ENCODE peak calls at places on chromosome 18, in six cellular contexts. One of them, this sample, is unnamed.

GRCh38 chr18:58201728-58202405 is 157.8 kb downstream of the NEDD4L start:
- DNase-seq in Peyer's patch: no peak
- DNase-seq in IMR-90: no peak
- DNase-seq in tibial artery: no peak
- DNase-seq in upper lobe of right lung: no peak
- DNase-seq in kidney epithelial cell: no peak
- DNase-seq in this sample: no peak

GRCh38 chr18:5238371-5238758 is 41.3 kb upstream of the AKAIN1 start:
- DNase-seq in Peyer's patch: peak
- DNase-seq in IMR-90: peak
- DNase-seq in tibial artery: no peak
- DNase-seq in upper lobe of right lung: peak
- DNase-seq in kidney epithelial cell: no peak
- DNase-seq in this sample: peak

GRCh38 chr18:12393998-12394397 is 13.7 kb upstream of the PRELID3A start:
- DNase-seq in Peyer's patch: no peak
- DNase-seq in IMR-90: no peak
- DNase-seq in tibial artery: no peak
- DNase-seq in upper lobe of right lung: peak
- DNase-seq in kidney epithelial cell: no peak
- DNase-seq in this sample: no peak

GRCh38 chr18:43751203-43751602 is 473.9 kb upstream of the SYT4 start:
- DNase-seq in Peyer's patch: no peak
- DNase-seq in IMR-90: no peak
- DNase-seq in tibial artery: no peak
- DNase-seq in upper lobe of right lung: no peak
- DNase-seq in kidney epithelial cell: no peak
- DNase-seq in this sample: no peak

GRCh38 chr18:48814490-48815181 is 136.1 kb downstream of the SMAD7 start:
- DNase-seq in Peyer's patch: no peak
- DNase-seq in IMR-90: peak
- DNase-seq in tibial artery: peak
- DNase-seq in upper lobe of right lung: peak
- DNase-seq in kidney epithelial cell: no peak
- DNase-seq in this sample: no peak

GRCh38 chr18:59056706-59057492 is 82.8 kb upstream of the SEC11C start:
- DNase-seq in Peyer's patch: peak
- DNase-seq in IMR-90: peak
- DNase-seq in tibial artery: peak
- DNase-seq in upper lobe of right lung: peak
- DNase-seq in kidney epithelial cell: no peak
- DNase-seq in this sample: peak

GRCh38 chr18:61727241-61727640 is 165.6 kb downstream of the RNF152 start:
- DNase-seq in Peyer's patch: no peak
- DNase-seq in IMR-90: peak
- DNase-seq in tibial artery: no peak
- DNase-seq in upper lobe of right lung: no peak
- DNase-seq in kidney epithelial cell: no peak
- DNase-seq in this sample: no peak

GRCh38 chr18:3323900-3324299 is 62.0 kb downstream of the MYL12B start:
- DNase-seq in Peyer's patch: no peak
- DNase-seq in IMR-90: no peak
- DNase-seq in tibial artery: no peak
- DNase-seq in upper lobe of right lung: no peak
- DNase-seq in kidney epithelial cell: no peak
- DNase-seq in this sample: no peak

GRCh38 chr18:27004056-27004829 is 138.7 kb upstream of the AQP4 start:
- DNase-seq in Peyer's patch: no peak
- DNase-seq in IMR-90: no peak
- DNase-seq in tibial artery: no peak
- DNase-seq in upper lobe of right lung: no peak
- DNase-seq in kidney epithelial cell: no peak
- DNase-seq in this sample: no peak

GRCh38 chr18:54671291-54671881 is 80.3 kb downstream of the DYNAP start:
- DNase-seq in Peyer's patch: no peak
- DNase-seq in IMR-90: peak
- DNase-seq in tibial artery: no peak
- DNase-seq in upper lobe of right lung: no peak
- DNase-seq in kidney epithelial cell: no peak
- DNase-seq in this sample: no peak
- TF ChIP-seq CTCF in Peyer's patch: peak
- TF ChIP-seq CTCF in IMR-90: peak
- TF ChIP-seq CTCF in tibial artery: peak
- TF ChIP-seq CTCF in upper lobe of right lung: peak
- TF ChIP-seq CTCF in kidney epithelial cell: peak
- TF ChIP-seq CTCF in this sample: peak

GRCh38 chr18:25062720-25063119 is 289.2 kb downstream of the ZNF521 start:
- DNase-seq in Peyer's patch: no peak
- DNase-seq in IMR-90: no peak
- DNase-seq in tibial artery: no peak
- DNase-seq in upper lobe of right lung: no peak
- DNase-seq in kidney epithelial cell: no peak
- DNase-seq in this sample: no peak
- TF ChIP-seq CTCF in Peyer's patch: peak
- TF ChIP-seq CTCF in IMR-90: no peak
- TF ChIP-seq CTCF in tibial artery: no peak
- TF ChIP-seq CTCF in upper lobe of right lung: no peak
- TF ChIP-seq CTCF in kidney epithelial cell: no peak
- TF ChIP-seq CTCF in this sample: no peak

DNA sequence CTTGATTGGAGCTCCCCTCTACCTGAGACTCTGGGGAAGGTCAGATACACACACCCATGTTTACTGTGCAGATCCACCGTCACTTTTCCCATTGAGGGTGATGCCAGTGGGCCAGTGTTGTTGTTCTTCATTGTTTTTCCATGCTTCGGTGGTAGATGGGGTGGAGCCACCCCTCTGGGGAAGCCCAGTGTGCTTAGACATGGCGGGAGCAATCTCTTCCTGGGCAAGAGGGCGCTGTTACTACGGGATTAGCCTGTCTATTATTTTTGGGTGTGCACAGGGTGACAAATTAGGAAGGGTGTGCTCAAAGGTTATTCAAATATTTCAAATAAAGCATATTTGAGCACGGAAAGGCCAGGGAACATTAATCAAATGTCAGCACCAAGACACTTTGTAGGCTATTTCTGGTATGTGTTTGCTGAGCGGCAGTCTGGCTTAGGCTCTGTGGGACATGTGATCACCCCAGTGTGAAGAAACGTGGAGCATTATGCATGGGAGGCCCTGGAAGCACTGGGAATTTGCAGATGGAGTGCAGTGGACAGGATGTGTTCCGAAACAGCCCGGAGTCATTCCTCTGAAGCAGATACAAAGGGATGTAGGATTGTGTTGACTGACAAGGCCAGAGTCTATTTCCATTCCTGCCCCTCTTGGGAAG is 34.8 kb upstream of the SMIM21 start:
- DNase-seq in Peyer's patch: no peak
- DNase-seq in IMR-90: no peak
- DNase-seq in tibial artery: no peak
- DNase-seq in upper lobe of right lung: no peak
- DNase-seq in kidney epithelial cell: no peak
- DNase-seq in this sample: no peak
- TF ChIP-seq CTCF in Peyer's patch: no peak
- TF ChIP-seq CTCF in IMR-90: no peak
- TF ChIP-seq CTCF in tibial artery: no peak
- TF ChIP-seq CTCF in upper lobe of right lung: no peak
- TF ChIP-seq CTCF in kidney epithelial cell: no peak
- TF ChIP-seq CTCF in this sample: no peak

GRCh38 chr18:961644-962355 is 57.1 kb downstream of the ADCYAP1 start:
- DNase-seq in Peyer's patch: no peak
- DNase-seq in IMR-90: peak
- DNase-seq in tibial artery: no peak
- DNase-seq in upper lobe of right lung: no peak
- DNase-seq in kidney epithelial cell: no peak
- DNase-seq in this sample: no peak
- TF ChIP-seq CTCF in Peyer's patch: peak
- TF ChIP-seq CTCF in IMR-90: peak
- TF ChIP-seq CTCF in tibial artery: peak
- TF ChIP-seq CTCF in upper lobe of right lung: peak
- TF ChIP-seq CTCF in kidney epithelial cell: peak
- TF ChIP-seq CTCF in this sample: peak

GRCh38 chr18:51559902-51560287 is 362.4 kb upstream of the MEX3C start:
- DNase-seq in Peyer's patch: no peak
- DNase-seq in IMR-90: no peak
- DNase-seq in tibial artery: no peak
- DNase-seq in upper lobe of right lung: no peak
- DNase-seq in kidney epithelial cell: no peak
- DNase-seq in this sample: no peak
- TF ChIP-seq CTCF in Peyer's patch: no peak
- TF ChIP-seq CTCF in IMR-90: no peak
- TF ChIP-seq CTCF in tibial artery: no peak
- TF ChIP-seq CTCF in upper lobe of right lung: no peak
- TF ChIP-seq CTCF in kidney epithelial cell: no peak
- TF ChIP-seq CTCF in this sample: no peak

DNA sequence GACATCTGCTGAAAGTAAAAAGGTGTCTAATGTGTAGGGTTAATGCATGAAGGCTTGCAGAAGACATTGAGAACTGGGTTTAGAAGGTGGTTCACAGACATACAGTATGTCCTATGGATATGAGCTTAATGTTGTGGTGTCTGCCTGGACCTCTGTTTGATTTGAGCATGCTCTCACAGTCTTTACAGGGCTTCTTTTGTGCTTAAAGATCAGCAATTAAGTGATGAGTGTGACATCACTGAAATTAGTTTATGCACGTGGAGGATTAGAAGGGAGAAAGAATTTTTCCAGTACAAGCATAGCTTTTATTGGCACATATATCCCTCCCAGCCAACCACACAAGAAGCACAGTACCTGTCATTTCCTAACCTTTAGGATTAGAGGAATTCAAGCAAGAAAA is 367.5 kb upstream of the RAB12 start:
- DNase-seq in Peyer's patch: no peak
- DNase-seq in IMR-90: no peak
- DNase-seq in tibial artery: no peak
- DNase-seq in upper lobe of right lung: no peak
- DNase-seq in kidney epithelial cell: no peak
- DNase-seq in this sample: no peak
- TF ChIP-seq CTCF in Peyer's patch: no peak
- TF ChIP-seq CTCF in IMR-90: no peak
- TF ChIP-seq CTCF in tibial artery: no peak
- TF ChIP-seq CTCF in upper lobe of right lung: no peak
- TF ChIP-seq CTCF in kidney epithelial cell: no peak
- TF ChIP-seq CTCF in this sample: no peak

GRCh38 chr18:73164430-73164829 is 296.6 kb upstream of the NETO1 start:
- DNase-seq in Peyer's patch: no peak
- DNase-seq in IMR-90: no peak
- DNase-seq in tibial artery: no peak
- DNase-seq in upper lobe of right lung: no peak
- DNase-seq in kidney epithelial cell: no peak
- DNase-seq in this sample: no peak
- TF ChIP-seq CTCF in Peyer's patch: no peak
- TF ChIP-seq CTCF in IMR-90: no peak
- TF ChIP-seq CTCF in tibial artery: no peak
- TF ChIP-seq CTCF in upper lobe of right lung: no peak
- TF ChIP-seq CTCF in kidney epithelial cell: no peak
- TF ChIP-seq CTCF in this sample: no peak

DNA sequence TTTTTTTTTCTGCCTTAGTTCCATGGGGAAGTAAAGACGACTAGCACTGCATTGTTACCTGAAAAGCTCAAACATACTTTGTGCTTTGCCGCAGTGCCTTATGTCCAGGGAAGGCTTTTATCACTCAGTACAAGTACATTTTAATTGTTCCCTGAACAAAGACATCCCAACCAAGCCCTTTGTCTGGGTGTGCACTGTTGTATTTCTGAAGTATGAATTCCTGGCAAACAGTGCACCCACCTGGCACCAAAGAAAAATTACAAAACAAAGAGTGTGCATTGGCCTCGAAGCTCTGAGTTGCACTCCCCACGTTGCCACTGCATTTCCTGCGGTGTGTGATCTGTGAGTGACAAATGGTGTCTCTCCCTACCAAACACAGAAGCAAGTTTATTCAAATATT is 858.5 kb upstream of the PIK3C3 start:
- DNase-seq in Peyer's patch: no peak
- DNase-seq in IMR-90: peak
- DNase-seq in tibial artery: no peak
- DNase-seq in upper lobe of right lung: no peak
- DNase-seq in kidney epithelial cell: no peak
- DNase-seq in this sample: no peak
- TF ChIP-seq CTCF in Peyer's patch: no peak
- TF ChIP-seq CTCF in IMR-90: peak
- TF ChIP-seq CTCF in tibial artery: no peak
- TF ChIP-seq CTCF in upper lobe of right lung: peak
- TF ChIP-seq CTCF in kidney epithelial cell: peak
- TF ChIP-seq CTCF in this sample: no peak

GRCh38 chr18:57135705-57136104 is 11.2 kb upstream of the BOD1L2 start:
- DNase-seq in Peyer's patch: no peak
- DNase-seq in IMR-90: no peak
- DNase-seq in tibial artery: no peak
- DNase-seq in upper lobe of right lung: no peak
- DNase-seq in kidney epithelial cell: no peak
- DNase-seq in this sample: no peak
- TF ChIP-seq CTCF in Peyer's patch: peak
- TF ChIP-seq CTCF in IMR-90: no peak
- TF ChIP-seq CTCF in tibial artery: no peak
- TF ChIP-seq CTCF in upper lobe of right lung: no peak
- TF ChIP-seq CTCF in kidney epithelial cell: no peak
- TF ChIP-seq CTCF in this sample: no peak

GRCh38 chr18:41940506-41941215 is 14.4 kb upstream of the PIK3C3 start:
- DNase-seq in Peyer's patch: no peak
- DNase-seq in IMR-90: peak
- DNase-seq in tibial artery: no peak
- DNase-seq in upper lobe of right lung: no peak
- DNase-seq in kidney epithelial cell: peak
- DNase-seq in this sample: no peak
- TF ChIP-seq CTCF in Peyer's patch: no peak
- TF ChIP-seq CTCF in IMR-90: no peak
- TF ChIP-seq CTCF in tibial artery: no peak
- TF ChIP-seq CTCF in upper lobe of right lung: no peak
- TF ChIP-seq CTCF in kidney epithelial cell: no peak
- TF ChIP-seq CTCF in this sample: no peak